ENCODE peak calls at places on chromosome 14, in five cellular contexts. One of them, this sample, is unnamed.

GRCh38 chr14:36105401-36105800 is 71.1 kb downstream of the PTCSC3 start:
- DNase-seq in HepG2: peak
- DNase-seq in GM12878: no peak
- DNase-seq in A549: peak
- DNase-seq in K562: peak
- DNase-seq in this sample: peak

GRCh38 chr14:85583311-85583710 is 53.4 kb downstream of the FLRT2 start:
- DNase-seq in K562: no peak
- DNase-seq in GM12878: no peak
- DNase-seq in HepG2: no peak
- DNase-seq in A549: no peak
- DNase-seq in this sample: no peak

GRCh38 chr14:95236221-95236620 is 78.9 kb upstream of the DICER1 start:
- DNase-seq in K562: no peak
- DNase-seq in GM12878: no peak
- DNase-seq in A549: no peak
- DNase-seq in HepG2: no peak
- DNase-seq in this sample: no peak

GRCh38 chr14:101518611-101519048 is 42.7 kb upstream of the DIO3 start:
- DNase-seq in HepG2: no peak
- DNase-seq in A549: no peak
- DNase-seq in GM12878: no peak
- DNase-seq in K562: no peak
- DNase-seq in this sample: no peak

GRCh38 chr14:21241218-21241819 is 27.9 kb downstream of the HNRNPC start:
- DNase-seq in GM12878: no peak
- DNase-seq in A549: peak
- DNase-seq in HepG2: no peak
- DNase-seq in K562: no peak
- DNase-seq in this sample: peak

GRCh38 chr14:61444215-61444768 is 122.9 kb downstream of the PRKCH start:
- DNase-seq in K562: peak
- DNase-seq in HepG2: no peak
- DNase-seq in A549: no peak
- DNase-seq in GM12878: no peak
- DNase-seq in this sample: no peak

GRCh38 chr14:50773632-50774541 is 57.1 kb downstream of the NIN start:
- DNase-seq in A549: peak
- DNase-seq in K562: peak
- DNase-seq in HepG2: peak
- DNase-seq in GM12878: no peak
- DNase-seq in this sample: peak

GRCh38 chr14:92990456-92991430 is 67.8 kb downstream of the CHGA start:
- DNase-seq in A549: no peak
- DNase-seq in HepG2: no peak
- DNase-seq in K562: no peak
- DNase-seq in GM12878: no peak
- DNase-seq in this sample: no peak

GRCh38 chr14:95480887-95481226 is 35.6 kb downstream of the SYNE3 start:
- DNase-seq in HepG2: no peak
- DNase-seq in K562: no peak
- DNase-seq in A549: no peak
- DNase-seq in GM12878: no peak
- DNase-seq in this sample: peak

GRCh38 chr14:53999061-53999488 is 42.5 kb upstream of the BMP4 start:
- DNase-seq in GM12878: no peak
- DNase-seq in A549: peak
- DNase-seq in HepG2: peak
- DNase-seq in K562: no peak
- DNase-seq in this sample: no peak

GRCh38 chr14:89921896-89922548 is 32.5 kb downstream of the EFCAB11 start:
- DNase-seq in K562: no peak
- DNase-seq in GM12878: no peak
- DNase-seq in A549: no peak
- DNase-seq in HepG2: no peak
- DNase-seq in this sample: no peak

GRCh38 chr14:84825481-84825880 is 704.5 kb upstream of the FLRT2 start:
- DNase-seq in K562: no peak
- DNase-seq in HepG2: no peak
- DNase-seq in A549: no peak
- DNase-seq in GM12878: no peak
- DNase-seq in this sample: no peak

GRCh38 chr14:54974773-54975414 is 52.0 kb downstream of the WDHD1 start:
- DNase-seq in K562: no peak
- DNase-seq in A549: no peak
- DNase-seq in HepG2: no peak
- DNase-seq in GM12878: no peak
- DNase-seq in this sample: no peak

GRCh38 chr14:42556551-42556950 is 949.9 kb downstream of the LRFN5 start:
- DNase-seq in A549: no peak
- DNase-seq in GM12878: no peak
- DNase-seq in HepG2: no peak
- DNase-seq in K562: no peak
- DNase-seq in this sample: no peak

GRCh38 chr14:40909906-40910305 is 696.8 kb upstream of the LRFN5 start:
- DNase-seq in GM12878: no peak
- DNase-seq in A549: no peak
- DNase-seq in HepG2: no peak
- DNase-seq in K562: no peak
- DNase-seq in this sample: peak

GRCh38 chr14:51609987-51610283 is 41.8 kb upstream of the FRMD6 start:
- DNase-seq in GM12878: no peak
- DNase-seq in K562: peak
- DNase-seq in A549: peak
- DNase-seq in HepG2: no peak
- DNase-seq in this sample: no peak

GRCh38 chr14:35883677-35884293 is 57.6 kb downstream of the BRMS1L start:
- DNase-seq in K562: peak
- DNase-seq in A549: peak
- DNase-seq in GM12878: no peak
- DNase-seq in HepG2: peak
- DNase-seq in this sample: peak

GRCh38 chr14:62123959-62124358 is 361.7 kb downstream of the SNAPC1 start:
- DNase-seq in A549: no peak
- DNase-seq in K562: no peak
- DNase-seq in GM12878: no peak
- DNase-seq in HepG2: no peak
- DNase-seq in this sample: no peak

GRCh38 chr14:102645746-102646440 is 53.4 kb downstream of the RCOR1 start:
- DNase-seq in GM12878: no peak
- DNase-seq in A549: no peak
- DNase-seq in K562: peak
- DNase-seq in HepG2: no peak
- DNase-seq in this sample: no peak
- H3K27ac ChIP-seq in GM12878: no peak
- H3K27ac ChIP-seq in A549: peak
- H3K27ac ChIP-seq in K562: peak
- H3K27ac ChIP-seq in HepG2: no peak
- H3K27ac ChIP-seq in this sample: no peak

GRCh38 chr14:65487783-65488578 is 75.5 kb downstream of the FUT8 start:
- DNase-seq in A549: no peak
- DNase-seq in GM12878: no peak
- DNase-seq in HepG2: no peak
- DNase-seq in K562: no peak
- DNase-seq in this sample: no peak
- TF ChIP-seq JUNB in A549: no peak
- TF ChIP-seq JUNB in GM12878: no peak
- TF ChIP-seq JUNB in HepG2: no peak
- TF ChIP-seq JUNB in K562: no peak
- TF ChIP-seq JUNB in this sample: no peak

DNA sequence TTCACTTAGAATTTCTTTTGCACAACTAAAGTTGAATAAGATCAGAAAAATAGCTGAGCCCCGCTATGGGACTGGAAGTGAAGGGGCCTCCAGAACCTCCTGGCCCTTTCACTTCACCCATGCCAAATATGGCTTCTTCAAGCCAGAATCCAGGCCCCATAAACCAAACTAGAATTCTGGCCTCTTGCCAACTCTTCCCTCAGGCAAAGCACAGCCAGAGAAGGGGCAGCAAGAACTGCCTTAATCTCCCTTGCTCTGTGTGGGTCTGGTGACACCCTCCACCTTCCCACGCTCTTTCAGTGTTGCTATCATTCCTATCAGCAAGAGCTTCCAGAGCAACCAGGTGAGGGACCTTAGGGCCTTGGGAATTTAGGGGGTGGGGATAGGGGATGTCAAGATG is 3.1 kb upstream of the PNMA1 start:
- DNase-seq in HepG2: no peak
- DNase-seq in A549: no peak
- DNase-seq in GM12878: no peak
- DNase-seq in K562: no peak
- DNase-seq in this sample: no peak
- H3K27ac ChIP-seq in HepG2: no peak
- H3K27ac ChIP-seq in A549: no peak
- H3K27ac ChIP-seq in GM12878: no peak
- H3K27ac ChIP-seq in K562: no peak
- H3K27ac ChIP-seq in this sample: no peak

DNA sequence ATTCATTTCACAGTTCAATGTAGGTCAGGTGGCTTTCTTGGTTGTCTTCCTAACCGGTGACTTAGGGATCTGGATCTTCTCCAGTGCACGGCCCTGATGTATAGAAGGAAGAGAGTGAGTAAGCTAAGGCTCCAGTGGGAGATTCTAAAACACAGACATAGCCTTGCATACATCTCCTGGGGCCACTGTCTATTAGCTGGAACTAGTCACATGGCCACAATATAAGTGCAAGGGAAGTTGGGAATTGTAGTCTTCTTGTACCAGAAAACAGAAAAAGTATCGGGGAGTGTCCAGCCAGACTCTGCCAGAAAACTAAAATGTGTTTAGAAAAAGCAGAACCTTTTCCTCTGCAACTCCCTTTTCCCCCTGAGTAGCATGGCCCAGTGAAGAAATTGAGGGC is 531.6 kb downstream of the VRK1 start:
- DNase-seq in HepG2: no peak
- DNase-seq in GM12878: no peak
- DNase-seq in K562: no peak
- DNase-seq in A549: no peak
- DNase-seq in this sample: peak
- TF ChIP-seq JUNB in HepG2: no peak
- TF ChIP-seq JUNB in GM12878: no peak
- TF ChIP-seq JUNB in K562: no peak
- TF ChIP-seq JUNB in A549: no peak
- TF ChIP-seq JUNB in this sample: no peak

DNA sequence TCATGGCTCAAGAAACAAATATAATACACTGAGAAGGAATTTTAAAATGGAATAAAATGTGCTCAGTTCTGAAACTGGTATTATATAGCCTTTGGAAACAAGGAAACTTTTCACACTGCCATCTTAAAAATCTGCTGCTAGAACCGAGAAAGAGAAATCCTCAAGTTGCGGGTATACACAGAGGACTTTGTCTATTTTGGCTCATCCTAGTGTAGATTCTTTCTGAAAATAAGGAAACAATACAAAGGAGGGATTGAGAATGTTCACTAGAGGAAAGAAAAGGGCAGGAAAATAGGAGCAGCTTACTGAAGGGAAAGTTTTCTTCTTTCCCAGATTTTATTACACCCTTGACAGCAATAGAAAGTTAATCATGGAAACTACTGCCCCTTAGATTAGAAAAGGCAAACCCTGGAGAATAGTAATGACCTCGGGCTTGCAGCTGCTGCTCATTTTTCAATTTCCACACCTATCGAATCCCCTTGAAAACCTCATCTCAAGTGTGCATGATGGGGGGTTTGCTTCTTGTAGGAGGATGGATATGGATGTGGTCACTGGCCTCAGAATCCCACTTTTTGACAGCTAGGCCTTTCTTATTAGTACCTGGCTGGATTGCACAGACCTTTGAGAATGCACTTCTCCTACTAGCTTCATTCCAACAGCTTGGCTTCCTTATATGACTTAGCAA is 104.6 kb downstream of the DAAM1 start:
- DNase-seq in A549: no peak
- DNase-seq in GM12878: no peak
- DNase-seq in HepG2: no peak
- DNase-seq in K562: no peak
- DNase-seq in this sample: no peak
- H3K27ac ChIP-seq in A549: no peak
- H3K27ac ChIP-seq in GM12878: no peak
- H3K27ac ChIP-seq in HepG2: no peak
- H3K27ac ChIP-seq in K562: no peak
- H3K27ac ChIP-seq in this sample: no peak

GRCh38 chr14:33061667-33062325 is 123.1 kb downstream of the NPAS3 start:
- DNase-seq in GM12878: no peak
- DNase-seq in K562: no peak
- DNase-seq in A549: no peak
- DNase-seq in HepG2: no peak
- DNase-seq in this sample: peak
- TF ChIP-seq JUNB in GM12878: no peak
- TF ChIP-seq JUNB in K562: no peak
- TF ChIP-seq JUNB in A549: no peak
- TF ChIP-seq JUNB in HepG2: no peak
- TF ChIP-seq JUNB in this sample: no peak

DNA sequence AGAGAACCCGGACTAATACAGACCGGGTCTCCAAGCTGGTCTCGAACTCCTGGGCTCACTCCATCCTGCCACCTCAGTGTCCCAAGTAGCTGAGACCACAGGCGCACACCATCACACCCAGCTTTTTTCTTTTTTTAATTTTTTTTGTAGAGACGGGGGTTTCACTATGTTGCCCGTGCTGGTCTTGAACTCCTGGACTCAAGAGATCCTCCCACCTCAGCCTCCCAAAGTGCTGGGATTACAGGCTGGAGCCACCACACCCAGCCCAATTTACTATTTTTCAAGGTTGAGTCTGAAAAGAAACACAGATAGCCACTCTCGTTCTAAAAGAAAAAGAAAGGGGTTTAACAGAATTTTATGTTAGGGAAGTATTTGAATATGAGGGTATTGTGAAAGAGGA is 1.8 kb downstream of the ERO1A start:
- DNase-seq in HepG2: no peak
- DNase-seq in GM12878: no peak
- DNase-seq in K562: no peak
- DNase-seq in A549: no peak
- DNase-seq in this sample: no peak
- H3K27ac ChIP-seq in HepG2: peak
- H3K27ac ChIP-seq in GM12878: no peak
- H3K27ac ChIP-seq in K562: no peak
- H3K27ac ChIP-seq in A549: peak
- H3K27ac ChIP-seq in this sample: no peak

GRCh38 chr14:105817971-105818711 is 291.8 kb downstream of the TMEM121 start:
- DNase-seq in HepG2: no peak
- DNase-seq in A549: no peak
- DNase-seq in GM12878: peak
- DNase-seq in K562: no peak
- DNase-seq in this sample: no peak
- TF ChIP-seq JUNB in HepG2: no peak
- TF ChIP-seq JUNB in A549: no peak
- TF ChIP-seq JUNB in GM12878: no peak
- TF ChIP-seq JUNB in K562: no peak
- TF ChIP-seq JUNB in this sample: no peak

This sample was measured in GM23338.